ENCODE peak calls at places on chromosomes 13 and 19, in six cellular contexts. E is IMR-90, H is H9, K is neuronal stem cell, U is H1, O is trophoblast cell. J is an unnamed sample.

GRCh38 chr13:106337096-106337495 is 198.4 kb downstream of the EFNB2 start:
- DNase-seq in E (peak; percentile 75), H (no peak), K (no peak), O (no peak), U (no peak), J (no peak)

GRCh38 chr13:102128216-102128800 is 273.5 kb downstream of the FGF14 start:
- DNase-seq in E (peak; percentile 42), O (no peak), U (no peak), K (no peak), H (no peak), J (peak; percentile 44)

GRCh38 chr19:4541114-4541805 is 1.4 kb upstream of the LRG1 start:
- DNase-seq in K (no peak), O (no peak), U (no peak), E (no peak), H (no peak), J (no peak)

GRCh38 chr13:33882804-33883203 is 64.9 kb downstream of the RFC3 start:
- DNase-seq in U (no peak), O (no peak), E (no peak), K (no peak), H (no peak), J (no peak)

GRCh38 chr19:51098366-51099069 is 9.7 kb downstream of the CTU1 start:
- DNase-seq in E (no peak), U (no peak), O (no peak), H (no peak), K (no peak), J (no peak)

GRCh38 chr19:33514885-33515485 is 6.6 kb downstream of the PEPD start:
- DNase-seq in H (no peak), K (no peak), U (no peak), E (peak; percentile 32), O (peak; percentile 24), J (peak; percentile 2)

GRCh38 chr19:55461974-55462628 is 659 bp upstream of the ISOC2 start:
- DNase-seq in U (no peak), H (no peak), K (no peak), E (peak; percentile 33), O (peak; percentile 25), J (peak; percentile 50)

GRCh38 chr13:89066868-89067466 is 1395.8 kb downstream of the SLITRK5 start:
- DNase-seq in U (no peak), K (peak; percentile 40), O (peak; percentile 62), E (peak; percentile 0), H (peak; percentile 28), J (peak; percentile 62)

GRCh38 chr13:62014299-62014698 is 598.6 kb upstream of the PCDH20 start:
- DNase-seq in E (peak; percentile 1), K (no peak), O (peak; percentile 54), U (no peak), H (no peak), J (peak; percentile 23)

GRCh38 chr13:30037766-30038165 is 187.3 kb upstream of the UBL3 start:
- DNase-seq in K (no peak), E (peak; percentile 59), H (no peak), O (no peak), U (no peak), J (peak; percentile 26)

GRCh38 chr19:8056533-8056932 is 4.0 kb downstream of the CCL25 start:
- DNase-seq in U (no peak), E (no peak), K (no peak), O (no peak), H (no peak), J (no peak)

GRCh38 chr13:107835339-107836018 is 379.9 kb downstream of the LIG4 start:
- DNase-seq in U (no peak), O (no peak), H (no peak), K (no peak), E (peak; percentile 88), J (peak; percentile 75)

GRCh38 chr13:97440598-97440997 is 6.6 kb downstream of the RAP2A start:
- DNase-seq in E (peak; percentile 44), U (no peak), K (no peak), O (no peak), H (no peak), J (peak; percentile 20)

GRCh38 chr19:2840794-2841790 is at the start of gene ZNF555:
- DNase-seq in O (peak; percentile 100), K (peak; percentile 97), U (peak; percentile 95), H (peak; percentile 99), E (peak; percentile 98), J (peak; percentile 99)

GRCh38 chr19:7125221-7125620 is 55.7 kb downstream of the ZNF557 start:
- DNase-seq in K (no peak), U (no peak), H (no peak), E (no peak), O (no peak), J (no peak)

GRCh38 chr13:51981355-51981754 is 29.9 kb downstream of the ATP7B start:
- DNase-seq in H (no peak), O (peak; percentile 81), E (no peak), K (no peak), U (no peak), J (no peak)

GRCh38 chr13:112721198-112722104 is 31.6 kb downstream of the ATP11A start:
- DNase-seq in E (no peak), K (no peak), U (no peak), H (no peak), O (no peak), J (no peak)

GRCh38 chr13:46383383-46383782 is 3.7 kb downstream of the RUBCNL start:
- DNase-seq in K (no peak), H (no peak), E (no peak), O (no peak), U (no peak), J (no peak)

GRCh38 chr19:33197591-33198000 is 3.5 kb downstream of the LRP3 start:
- DNase-seq in K (no peak), O (no peak), E (no peak), H (no peak), U (no peak), J (no peak)

GRCh38 chr13:74129500-74130144 is 4.6 kb downstream of the KLF12 start:
- DNase-seq in K (no peak), H (no peak), U (no peak), O (no peak), E (no peak), J (no peak)

GRCh38 chr19:13974073-13974472 is 21.8 kb downstream of the DCAF15 start:
- DNase-seq in K (peak; percentile 35), U (peak; percentile 70), E (no peak), O (peak; percentile 50), H (peak; percentile 93), J (no peak)

GRCh38 chr13:39776439-39776838 is 121.0 kb downstream of the COG6 start:
- DNase-seq in H (no peak), O (peak; percentile 78), K (no peak), U (no peak), E (peak; percentile 88), J (peak; percentile 92)

GRCh38 chr13:99436013-99436412 is 65.3 kb upstream of the TM9SF2 start:
- DNase-seq in E (no peak), U (no peak), O (no peak), K (no peak), H (no peak), J (no peak)

GRCh38 chr13:48220592-48221300 is 12.3 kb upstream of the ITM2B start:
- DNase-seq in U (no peak), E (no peak), K (no peak), O (peak; percentile 51), H (no peak), J (no peak)

GRCh38 chr19:3608750-3609322 is 2.2 kb upstream of the TBXA2R start:
- DNase-seq in E (no peak), K (no peak), O (no peak), U (no peak), H (no peak), J (no peak)

GRCh38 chr13:68697551-68697950 is 1410.1 kb upstream of the ATXN8OS start:
- DNase-seq in O (no peak), K (no peak), H (no peak), E (no peak), U (no peak), J (peak; percentile 42)

GRCh38 chr13:94556646-94557045 is 39.3 kb downstream of the TGDS start:
- DNase-seq in E (no peak), U (no peak), O (no peak), K (no peak), H (no peak), J (peak; percentile 13)

GRCh38 chr13:94556016-94556415 is 39.9 kb downstream of the TGDS start:
- DNase-seq in U (no peak), H (no peak), E (no peak), K (no peak), O (no peak), J (no peak)

GRCh38 chr13:94558721-94559120 is 37.2 kb downstream of the TGDS start:
- DNase-seq in O (no peak), E (no peak), K (no peak), U (no peak), H (no peak), J (no peak)

GRCh38 chr13:94559201-94559795 is 36.7 kb downstream of the TGDS start:
- DNase-seq in K (no peak), E (no peak), O (peak; percentile 43), U (no peak), H (no peak), J (no peak)

GRCh38 chr13:94557836-94558235 is 38.1 kb downstream of the TGDS start:
- DNase-seq in O (no peak), U (no peak), K (no peak), E (no peak), H (no peak), J (peak; percentile 20)
- H3K14ac ChIP-seq in O (no peak overlapping the region), U (no peak overlapping the region), K (no peak overlapping the region), E (no peak overlapping the region), H (no peak overlapping the region), J (no peak overlapping the region)

GRCh38 chr19:35436477-35437141 is 11.4 kb upstream of the FFAR2 start:
- DNase-seq in H (no peak), O (peak; percentile 60), U (no peak), E (no peak), K (no peak), J (peak; percentile 88)
- H3K9ac ChIP-seq in H (no peak overlapping the region), O (no peak overlapping the region), U (no peak overlapping the region), E (no peak overlapping the region), K (no peak overlapping the region), J (peak overlapping the region; percentile 76)

DNA sequence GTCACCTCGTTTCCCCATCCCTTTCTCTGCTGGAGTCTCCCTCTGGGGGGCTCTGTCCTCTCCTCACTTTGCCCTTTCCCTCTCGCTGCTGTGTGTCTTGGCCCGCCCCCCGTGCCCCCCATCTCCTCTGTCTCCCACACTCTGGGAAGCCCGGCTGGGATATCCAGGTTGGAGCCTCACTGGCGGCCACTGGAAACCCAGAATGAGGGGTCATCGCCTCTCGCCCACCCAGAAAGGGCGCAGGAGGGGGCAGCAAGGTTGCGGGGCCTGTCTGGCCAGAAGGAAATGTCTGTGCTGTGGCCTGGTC is 15.6 kb downstream of the CCDC97 start:
- DNase-seq in H (no peak), U (no peak), E (no peak), K (no peak), O (no peak), J (no peak)
- H2BK120ac ChIP-seq in H (no peak overlapping the region), U (no peak overlapping the region), E (peak overlapping the region; percentile 99), K (no peak overlapping the region), O (peak overlapping the region; percentile 87), J (peak overlapping the region; percentile 98)

GRCh38 chr19:44607049-44607448 is 6.3 kb upstream of the IGSF23 start:
- DNase-seq in E (peak; percentile 62), O (peak; percentile 87), U (no peak), K (no peak), H (no peak), J (peak; percentile 28)

GRCh38 chr19:44603201-44603945 is 10.0 kb upstream of the IGSF23 start:
- DNase-seq in E (peak; percentile 99), H (no peak), U (no peak), O (peak; percentile 80), K (no peak), J (peak; percentile 73)

GRCh38 chr19:44604241-44604640 is 9.1 kb upstream of the IGSF23 start:
- DNase-seq in U (no peak), O (peak; percentile 62), E (no peak), H (no peak), K (no peak), J (no peak)

GRCh38 chr19:44607917-44608316 is 5.4 kb upstream of the IGSF23 start:
- DNase-seq in O (peak; percentile 47), H (no peak), K (no peak), E (no peak), U (no peak), J (no peak)

GRCh38 chr19:44605547-44605946 is 7.8 kb upstream of the IGSF23 start:
- DNase-seq in O (no peak), H (no peak), U (no peak), K (no peak), E (no peak), J (no peak)
- H3K14ac ChIP-seq in O (no peak overlapping the region), H (no peak overlapping the region), U (no peak overlapping the region), K (no peak overlapping the region), E (peak overlapping the region; percentile 60), J (no peak overlapping the region)

J was measured in mesenchymal stem cell.